ENCODE peak calls at places on chromosomes 13 and 19, in four cellular contexts. F is psoas muscle, A is mesothelial cell of epicardium, N is astrocyte of the spinal cord. J is an unnamed sample.

GRCh38 chr13:28059214-28059613 is 41.2 kb downstream of the FLT3 start:
- DNase-seq in N (no peak), F (no peak), A (no peak), J (no peak)

GRCh38 chr19:51090471-51090870 is 7.8 kb upstream of the KLK14 start:
- DNase-seq in F (no peak), N (no peak), A (no peak), J (no peak)

GRCh38 chr13:80361883-80362327 is 21.0 kb upstream of the SPRY2 start:
- DNase-seq in F (no peak), A (no peak), N (no peak), J (no peak)

GRCh38 chr19:16619456-16619855 is 8.5 kb downstream of the MED26 start:
- DNase-seq in F (peak), A (no peak), N (no peak), J (no peak)

GRCh38 chr19:48445256-48445605 is 552 bp upstream of the GRWD1 start:
- DNase-seq in N (peak), F (no peak), A (no peak), J (no peak)

GRCh38 chr19:23285948-23286347 is 35.8 kb upstream of the ZNF724 start:
- DNase-seq in A (no peak), N (no peak), F (no peak), J (no peak)

GRCh38 chr19:53101518-53101917 is 1.7 kb downstream of the ZNF160 start:
- DNase-seq in N (no peak), A (no peak), F (no peak), J (no peak)

GRCh38 chr13:29165840-29166239 is 345.7 kb downstream of the MTUS2 start:
- DNase-seq in A (no peak), N (no peak), F (no peak), J (no peak)

GRCh38 chr13:24691381-24691780 is 11.2 kb downstream of the ATP12A start:
- DNase-seq in F (peak), N (no peak), A (no peak), J (no peak)

GRCh38 chr19:29410974-29411615 is 114.7 kb upstream of the VSTM2B start:
- DNase-seq in N (no peak), A (no peak), F (no peak), J (no peak)

GRCh38 chr13:106036870-106037269 is 498.6 kb downstream of the EFNB2 start:
- DNase-seq in A (no peak), N (no peak), F (no peak), J (no peak)

GRCh38 chr13:111371211-111371610 is 50.8 kb downstream of the TEX29 start:
- DNase-seq in F (no peak), N (no peak), A (no peak), J (no peak)

GRCh38 chr13:39777021-39777420 is 121.6 kb downstream of the COG6 start:
- DNase-seq in A (no peak), F (no peak), N (no peak), J (no peak)

GRCh38 chr19:41697198-41697855 is 9.3 kb upstream of the CEACAM7 start:
- DNase-seq in A (no peak), F (no peak), N (no peak), J (peak)

GRCh38 chr13:73934215-73934623 is 200.0 kb downstream of the KLF12 start:
- DNase-seq in F (no peak), N (no peak), A (no peak), J (no peak)

GRCh38 chr19:49340069-49340864 is 5.1 kb downstream of the CD37 start:
- DNase-seq in N (no peak), F (peak), A (no peak), J (peak)

GRCh38 chr19:33687761-33688656 is 66.3 kb downstream of the CHST8 start:
- DNase-seq in A (no peak), N (no peak), F (no peak), J (peak)

GRCh38 chr13:106133025-106133424 is 402.4 kb downstream of the EFNB2 start:
- DNase-seq in N (peak), A (no peak), F (no peak), J (no peak)

GRCh38 chr13:28531195-28531955 is 36.4 kb upstream of the FLT1 start:
- DNase-seq in N (no peak), F (peak), A (peak), J (peak)

GRCh38 chr13:89380101-89380500 is 1708.9 kb downstream of the SLITRK5 start:
- DNase-seq in F (no peak), N (no peak), A (no peak), J (no peak)

GRCh38 chr13:66218583-66218982 is 1011.6 kb downstream of the PCDH9 start:
- DNase-seq in A (no peak), F (no peak), N (no peak), J (no peak)

GRCh38 chr19:2793577-2793976 is 8.3 kb downstream of the THOP1 start:
- DNase-seq in F (no peak), N (no peak), A (no peak), J (no peak)

GRCh38 chr19:56538761-56539263 is at the start of gene ZFP28:
- DNase-seq in A (peak), N (no peak), F (peak), J (peak)

GRCh38 chr19:52231154-52231565 is 38.2 kb upstream of the ZNF766 start:
- DNase-seq in N (no peak), F (no peak), A (no peak), J (no peak)

GRCh38 chr19:49950956-49951526 is 9.9 kb downstream of the SIGLEC11 start:
- DNase-seq in A (no peak), N (no peak), F (no peak), J (no peak)

GRCh38 chr19:38736413-38737280 is 7.6 kb downstream of the CAPN12 start:
- DNase-seq in N (peak), A (no peak), F (peak), J (peak)

GRCh38 chr13:35720290-35720689 is 243.8 kb upstream of the MAB21L1 start:
- DNase-seq in F (no peak), A (no peak), N (no peak), J (no peak)

GRCh38 chr19:5803752-5804515 is 933 bp upstream of the NRTN start:
- DNase-seq in N (peak), F (peak), A (peak), J (peak)